ENCODE peak calls at places on chromosomes 4 and X, in five cellular contexts. N is IMR-90, B is Peyer's patch, H is right lobe of liver, O is endodermal cell. T is an unnamed sample.

GRCh38 chr4:55386073-55386472 is 9.7 kb upstream of the TMEM165 start:
- DNase-seq in N (peak), B (no peak), H (no peak), O (peak), T (no peak)

GRCh38 chr4:186820371-186820990 is 96.8 kb upstream of the FAT1 start:
- DNase-seq in N (peak), B (no peak), H (no peak), O (no peak), T (no peak)

GRCh38 chr4:42703776-42704175 is 46.9 kb upstream of the ATP8A1 start:
- DNase-seq in N (no peak), B (no peak), H (no peak), O (no peak), T (no peak)

GRCh38 chrX:10983526-10983925 is 127.6 kb upstream of the HCCS start:
- DNase-seq in N (no peak), B (no peak), H (no peak), O (no peak), T (no peak)

GRCh38 chr4:74517996-74518395 is 73.1 kb downstream of the AREG start:
- DNase-seq in N (no peak), B (no peak), H (no peak), O (no peak), T (no peak)

GRCh38 chr4:108804648-108805273 is 41.9 kb upstream of the ETNPPL start:
- DNase-seq in N (no peak), B (no peak), H (peak), O (no peak), T (no peak)

GRCh38 chrX:74536142-74537010 is 78.0 kb downstream of the RLIM start:
- DNase-seq in N (peak), B (peak), H (peak), O (peak), T (peak)

GRCh38 chrX:154648931-154649863 is 4.2 kb downstream of the CTAG2 start:
- DNase-seq in N (no peak), B (no peak), H (no peak), O (no peak), T (no peak)

GRCh38 chrX:23742174-23742692 is 843 bp downstream of the ACOT9 start:
- DNase-seq in N (peak), B (no peak), H (no peak), O (peak), T (peak)

GRCh38 chrX:136446208-136446607 is 41.5 kb upstream of the BRS3 start:
- DNase-seq in N (no peak), B (no peak), H (no peak), O (no peak), T (no peak)

DNA sequence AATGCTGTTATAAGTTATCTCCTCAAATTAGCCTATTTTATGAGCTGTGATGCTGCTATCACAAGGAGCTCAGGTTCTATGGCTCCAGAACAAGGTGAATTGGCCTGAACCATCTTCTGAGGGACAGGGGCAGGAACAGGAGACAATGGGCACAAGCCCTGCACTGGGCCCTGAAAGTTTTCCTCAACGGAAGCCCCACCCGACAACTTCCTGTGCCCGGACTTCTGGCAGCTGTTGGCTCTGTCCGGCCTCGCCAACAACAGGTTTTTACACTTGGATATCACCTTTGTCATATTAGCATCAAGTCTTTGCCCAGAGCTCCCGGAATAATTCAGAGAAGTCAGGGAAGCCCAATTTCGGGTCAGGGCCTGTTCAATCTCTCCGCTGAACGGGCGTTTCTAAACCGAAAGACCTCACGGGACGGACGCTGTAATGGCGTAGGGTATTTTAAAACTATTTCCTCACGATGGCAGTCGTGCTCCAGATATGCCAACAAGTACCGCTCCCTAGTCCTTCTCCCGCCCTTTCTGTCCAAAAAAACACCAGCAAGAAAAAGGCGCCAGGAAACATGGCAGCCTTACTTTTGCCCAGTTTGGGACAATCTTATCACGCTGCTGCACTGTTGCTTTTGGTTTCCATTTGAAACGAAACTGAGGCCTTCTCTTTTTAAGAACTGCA is 201.0 kb upstream of the STK26 start:
- DNase-seq in N (peak), B (peak), H (no peak), O (no peak), T (peak)
- H3K27ac ChIP-seq in N (peak), B (no peak), H (peak), O (no peak), T (no peak)

GRCh38 chrX:129779747-129780146 is at the start of gene SASH3:
- DNase-seq in N (no peak), B (peak), H (peak), O (no peak), T (no peak)
- H3K4me3 ChIP-seq in N (no peak), B (peak), H (peak), O (no peak), T (peak)

DNA sequence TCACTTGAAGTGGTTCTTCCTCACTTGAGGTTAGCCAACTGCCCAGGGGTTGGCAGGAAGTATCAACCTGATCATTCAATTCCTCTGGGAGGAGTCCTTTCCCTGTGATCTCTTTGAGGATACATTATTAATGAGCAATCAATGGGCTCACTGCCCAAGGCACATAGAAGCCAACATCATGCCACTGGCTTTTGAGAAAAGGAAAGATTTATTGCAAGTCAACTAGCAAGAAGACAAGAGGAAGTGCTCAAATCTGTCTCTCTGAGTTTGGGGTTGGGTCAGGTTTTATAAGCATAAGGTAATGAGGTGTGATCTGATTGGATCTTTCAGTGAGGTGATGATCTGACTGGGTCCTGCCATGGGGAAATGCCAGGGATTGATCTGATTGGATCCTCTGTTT is 39.6 kb downstream of the FGFBP1 start:
- DNase-seq in N (no peak), B (no peak), H (no peak), O (no peak), T (no peak)
- H3K27ac ChIP-seq in N (no peak), B (no peak), H (no peak), O (no peak), T (no peak)

GRCh38 chr4:7546809-7547367 is 112.2 kb upstream of the PSAPL1 start:
- DNase-seq in N (peak), B (no peak), H (no peak), O (no peak), T (no peak)
- H3K4me3 ChIP-seq in N (no peak), B (no peak), H (no peak), O (no peak), T (no peak)